ENCODE peak calls at places on chromosomes 6 and 20, in six cellular contexts. E, N, D, R, Z and B are unnamed samples.
A peak's percentile ranks its signal among the peaks of the same experiment; 100 is the strongest.

GRCh38 chr6:127201321-127201720 is 65.3 kb upstream of the RNF146 start:
- DNase-seq in N (no peak), R (no peak), Z (peak; percentile 69), E (peak; percentile 64), D (no peak), B (no peak)

GRCh38 chr6:15901141-15902115 is 227.5 kb upstream of the MYLIP start:
- DNase-seq in R (no peak), E (no peak), D (peak; percentile 39), N (no peak), Z (peak; percentile 55), B (no peak)

GRCh38 chr6:137936798-137937197 is 69.7 kb downstream of the TNFAIP3 start:
- DNase-seq in N (no peak), R (no peak), E (no peak), Z (no peak), D (no peak), B (no peak)

GRCh38 chr6:167797079-167797870 is 29.4 kb upstream of the AFDN start:
- DNase-seq in Z (no peak), E (no peak), N (no peak), D (no peak), R (no peak), B (no peak)

GRCh38 chr20:50916257-50916656 is 15.0 kb downstream of the ADNP start:
- DNase-seq in Z (peak; percentile 70), E (peak; percentile 64), D (peak; percentile 26), N (no peak), R (no peak), B (no peak)

GRCh38 chr6:4973972-4974885 is 29.6 kb downstream of the RPP40 start:
- DNase-seq in E (peak; percentile 52), Z (peak; percentile 25), N (no peak), D (peak; percentile 73), R (peak; percentile 66), B (no peak)

GRCh38 chr20:62236674-62236996 is 1.7 kb upstream of the OSBPL2 start:
- DNase-seq in R (no peak), D (no peak), E (no peak), N (no peak), Z (no peak), B (no peak)

GRCh38 chr6:67897998-67898607 is 737.0 kb upstream of the ADGRB3 start:
- DNase-seq in E (no peak), D (no peak), N (no peak), Z (no peak), R (no peak), B (no peak)

GRCh38 chr6:11625302-11625701 is 87.8 kb downstream of the TMEM170B start:
- DNase-seq in Z (no peak), N (peak; percentile 78), E (no peak), D (no peak), R (no peak), B (no peak)

GRCh38 chr6:32290886-32291450 is 67.1 kb upstream of the NOTCH4 start:
- DNase-seq in R (no peak), D (peak; percentile 9), E (no peak), Z (no peak), N (no peak), B (peak; percentile 18)

GRCh38 chr20:43736588-43737091 is 9.8 kb upstream of the GTSF1L start:
- DNase-seq in R (no peak), Z (no peak), N (no peak), E (no peak), D (peak; percentile 36), B (no peak)

GRCh38 chr6:45569210-45569945 is 191.6 kb upstream of the SUPT3H start:
- DNase-seq in Z (no peak), D (no peak), E (no peak), R (no peak), N (peak; percentile 30), B (no peak)

GRCh38 chr20:48769111-48769879 is 58.5 kb downstream of the PREX1 start:
- DNase-seq in Z (no peak), N (no peak), R (no peak), D (no peak), E (no peak), B (no peak)

GRCh38 chr6:35911871-35912653 is 8.8 kb downstream of the SRPK1 start:
- DNase-seq in N (no peak), R (no peak), D (peak; percentile 51), Z (peak; percentile 35), E (peak; percentile 28), B (no peak)

GRCh38 chr6:43506667-43507471 is 3.3 kb downstream of the LRRC73 start:
- DNase-seq in D (peak; percentile 72), Z (peak; percentile 80), N (peak; percentile 75), R (peak; percentile 65), E (peak; percentile 73), B (peak; percentile 70)

GRCh38 chr6:142985286-142985685 is 40.3 kb upstream of the HIVEP2 start:
- DNase-seq in N (no peak), E (no peak), R (no peak), Z (no peak), D (peak; percentile 46), B (no peak)

GRCh38 chr20:24698706-24699206 is 229.3 kb downstream of the SYNDIG1 start:
- DNase-seq in R (no peak), D (no peak), Z (no peak), E (no peak), N (no peak), B (no peak)

GRCh38 chr6:151962246-151962846 is 154.9 kb downstream of the ESR1 start:
- DNase-seq in Z (peak; percentile 50), E (peak; percentile 23), N (no peak), D (peak; percentile 70), R (no peak), B (no peak)

GRCh38 chr20:57198359-57199072 is 67.9 kb downstream of the BMP7 start:
- DNase-seq in Z (peak; percentile 62), E (no peak), R (no peak), N (peak; percentile 79), D (no peak), B (no peak)

GRCh38 chr6:108914235-108915022 is 66.2 kb downstream of the ARMC2 start:
- DNase-seq in N (no peak), E (no peak), R (no peak), Z (peak; percentile 6), D (peak; percentile 56), B (no peak)

GRCh38 chr6:151229401-151230276 is 10.1 kb upstream of the AKAP12 start:
- DNase-seq in D (no peak), E (no peak), N (no peak), R (no peak), Z (no peak), B (no peak)

GRCh38 chr20:2118783-2119182 is 17.2 kb downstream of the STK35 start:
- DNase-seq in N (no peak), E (no peak), D (no peak), R (no peak), Z (no peak), B (no peak)

GRCh38 chr20:31698803-31699718 is 23.6 kb downstream of the BCL2L1 start:
- DNase-seq in Z (peak; percentile 97), N (peak; percentile 70), E (peak; percentile 94), D (peak; percentile 88), R (no peak), B (peak; percentile 94)

GRCh38 chr6:6368040-6368683 is 47.7 kb upstream of the F13A1 start:
- DNase-seq in R (no peak), D (no peak), N (no peak), E (no peak), Z (no peak), B (no peak)

GRCh38 chr20:11807070-11807741 is 110.5 kb upstream of the BTBD3 start:
- DNase-seq in Z (peak; percentile 93), D (peak; percentile 75), E (peak; percentile 75), N (peak; percentile 47), R (no peak), B (no peak)

GRCh38 chr20:17960927-17961599 is 7.5 kb downstream of the SNX5 start:
- DNase-seq in E (peak; percentile 63), R (no peak), N (no peak), D (peak; percentile 87), Z (peak; percentile 17), B (no peak)

GRCh38 chr6:73657201-73657600 is 3.4 kb upstream of the SLC17A5 start:
- DNase-seq in N (peak; percentile 52), R (no peak), E (no peak), D (no peak), Z (no peak), B (no peak)

GRCh38 chr6:158531566-158531965 is 28.3 kb upstream of the TMEM181 start:
- DNase-seq in D (no peak), N (peak; percentile 31), E (no peak), Z (no peak), R (no peak), B (no peak)

GRCh38 chr20:1125266-1125665 is 6.9 kb downstream of the PSMF1 start:
- DNase-seq in E (no peak), R (no peak), D (no peak), N (no peak), Z (no peak), B (no peak)

GRCh38 chr6:124551711-124552233 is 410.5 kb upstream of the RNF217 start:
- DNase-seq in D (no peak), R (no peak), N (no peak), E (no peak), Z (no peak), B (no peak)

GRCh38 chr6:36844232-36845170 is 5.3 kb upstream of the CPNE5 start:
- DNase-seq in Z (no peak), N (no peak), D (no peak), E (no peak), R (no peak), B (no peak)

GRCh38 chr6:78947962-78948361 is 80.6 kb downstream of the IRAK1BP1 start:
- DNase-seq in E (peak; percentile 24), R (no peak), N (no peak), Z (peak; percentile 68), D (peak; percentile 6), B (no peak)

GRCh38 chr20:2887715-2888114 is 14.4 kb downstream of the PTPRA start:
- DNase-seq in D (no peak), N (no peak), Z (no peak), E (no peak), R (no peak), B (no peak)

GRCh38 chr20:10609276-10609675 is 64.5 kb downstream of the JAG1 start:
- DNase-seq in E (peak; percentile 76), R (no peak), Z (peak; percentile 73), D (peak; percentile 86), N (no peak), B (no peak)

GRCh38 chr20:46219920-46220319 is 88.4 kb downstream of the CDH22 start:
- DNase-seq in E (no peak), N (no peak), D (no peak), Z (no peak), R (no peak), B (no peak)

GRCh38 chr20:50052550-50052949 is 60.4 kb downstream of the UBE2V1 start:
- DNase-seq in D (no peak), E (no peak), N (no peak), Z (no peak), R (no peak), B (no peak)

GRCh38 chr6:142952614-142953013 is 7.6 kb upstream of the HIVEP2 start:
- DNase-seq in E (no peak), Z (no peak), D (no peak), R (no peak), N (no peak), B (no peak)

GRCh38 chr6:101705866-101706265 is 312.4 kb downstream of the GRIK2 start:
- DNase-seq in E (peak; percentile 3), Z (no peak), N (no peak), R (no peak), D (no peak), B (no peak)

GRCh38 chr6:30646450-30647038 is 389 bp upstream of the C6orf136 start:
- DNase-seq in R (peak; percentile 51), Z (no peak), D (no peak), E (no peak), N (no peak), B (no peak)

GRCh38 chr6:106609699-106610098 is 19.6 kb downstream of the RTN4IP1 start:
- DNase-seq in D (no peak), R (peak; percentile 29), E (no peak), Z (no peak), N (no peak), B (no peak)